ENCODE peak calls at places on chromosome 3, in six cellular contexts. B, Z, M, L, G and C are unnamed samples.

GRCh38 chr3:156233875-156234274 is 113.5 kb downstream of the KCNAB1 start:
- DNase-seq in L (no peak), G (no peak), M (peak; percentile 64), B (no peak), Z (no peak), C (no peak)

GRCh38 chr3:196016485-196016884 is 65.4 kb downstream of the TFRC start:
- DNase-seq in L (no peak), B (no peak), M (no peak), G (no peak), Z (no peak), C (no peak)

GRCh38 chr3:103589770-103590169 is 1155.0 kb downstream of the ZPLD1 start:
- DNase-seq in M (no peak), L (no peak), Z (no peak), B (no peak), G (no peak), C (no peak)

GRCh38 chr3:134838599-134838998 is 43.5 kb downstream of the EPHB1 start:
- DNase-seq in Z (no peak), L (no peak), M (peak; percentile 34), G (no peak), B (no peak), C (no peak)

GRCh38 chr3:133854971-133855370 is 40.7 kb downstream of the RAB6B start:
- DNase-seq in M (no peak), Z (no peak), B (no peak), L (no peak), G (no peak), C (no peak)

GRCh38 chr3:125443923-125444322 is 68.8 kb upstream of the ZNF148 start:
- DNase-seq in Z (no peak), M (no peak), B (no peak), G (no peak), L (no peak), C (no peak)

GRCh38 chr3:160225181-160226025 is at the start of gene C3orf80:
- DNase-seq in M (peak; percentile 85), Z (peak; percentile 39), G (peak; percentile 41), L (no peak), B (peak; percentile 44), C (no peak)

GRCh38 chr3:51295625-51296024 is 89.5 kb upstream of the MANF start:
- DNase-seq in B (no peak), G (no peak), L (no peak), M (no peak), Z (no peak), C (no peak)

GRCh38 chr3:192727032-192727847 is at the start of gene FGF12:
- DNase-seq in M (peak; percentile 96), L (peak; percentile 7), Z (peak; percentile 76), B (peak; percentile 29), G (no peak), C (peak; percentile 82)

GRCh38 chr3:52532838-52533622 is 627 bp downstream of the NT5DC2 start:
- DNase-seq in M (peak; percentile 60), G (peak; percentile 43), B (peak; percentile 28), L (no peak), Z (no peak), C (no peak)